ENCODE peak calls at places on chromosomes 7 and 10, in seven cellular contexts. E is choroid plexus epithelial cell, C is pancreas, L is osteocyte, I is fibroblast of lung, G is Peyer's patch, M is MCF 10A. X is an unnamed sample.

GRCh38 chr10:99539120-99539519 is 6.4 kb downstream of the NKX2-3 start:
- DNase-seq in C (no peak), G (no peak), I (no peak), E (no peak), M (no peak), L (no peak), X (no peak)

GRCh38 chr7:91899563-91899962 is 19.1 kb upstream of the MTERF1 start:
- DNase-seq in C (no peak), E (no peak), L (no peak), M (no peak), G (no peak), I (no peak), X (no peak)

GRCh38 chr7:82007315-82007714 is 237.5 kb upstream of the HGF start:
- DNase-seq in L (no peak), E (no peak), M (no peak), I (no peak), C (no peak), G (no peak), X (no peak)

GRCh38 chr10:21497177-21497807 is 28.2 kb downstream of the SKIDA1 start:
- DNase-seq in M (peak), I (peak), C (peak), E (peak), L (peak), G (no peak), X (no peak)

GRCh38 chr7:526474-527034 is 6.9 kb upstream of the PDGFA start:
- DNase-seq in I (no peak), G (no peak), M (peak), E (no peak), L (no peak), C (no peak), X (no peak)

GRCh38 chr7:84913731-84914130 is 273.1 kb downstream of the SEMA3D start:
- DNase-seq in E (peak), L (no peak), M (peak), G (no peak), I (peak), C (no peak), X (peak)

GRCh38 chr10:124743188-124744046 is 761 bp downstream of the FAM53B start:
- DNase-seq in G (no peak), C (peak), L (no peak), M (peak), I (peak), E (peak), X (no peak)

GRCh38 chr10:49055231-49055850 is 60.0 kb downstream of the VSTM4 start:
- DNase-seq in G (no peak), L (no peak), I (no peak), E (no peak), C (no peak), M (peak), X (peak)

GRCh38 chr10:91247360-91248111 is 27.1 kb downstream of the PCGF5 start:
- DNase-seq in M (peak), L (no peak), G (no peak), E (peak), I (peak), C (no peak), X (no peak)

GRCh38 chr10:78567680-78568453 is 500.9 kb upstream of the ZMIZ1 start:
- DNase-seq in G (no peak), E (no peak), M (no peak), C (no peak), L (no peak), I (no peak), X (no peak)

GRCh38 chr7:51046482-51046881 is 263.8 kb upstream of the GRB10 start:
- DNase-seq in E (no peak), G (no peak), C (no peak), M (no peak), I (no peak), L (peak), X (no peak)

GRCh38 chr7:79897166-79897565 is 237.5 kb upstream of the GNAI1 start:
- DNase-seq in L (no peak), C (no peak), E (no peak), M (no peak), G (no peak), I (no peak), X (no peak)

GRCh38 chr10:84743483-84743882 is 415.1 kb downstream of the CCSER2 start:
- DNase-seq in I (no peak), G (no peak), M (peak), E (peak), L (no peak), C (no peak), X (no peak)
- TF ChIP-seq CTCF in I (no peak), G (no peak), M (peak), E (peak), L (peak), C (no peak), X (no peak)

DNA sequence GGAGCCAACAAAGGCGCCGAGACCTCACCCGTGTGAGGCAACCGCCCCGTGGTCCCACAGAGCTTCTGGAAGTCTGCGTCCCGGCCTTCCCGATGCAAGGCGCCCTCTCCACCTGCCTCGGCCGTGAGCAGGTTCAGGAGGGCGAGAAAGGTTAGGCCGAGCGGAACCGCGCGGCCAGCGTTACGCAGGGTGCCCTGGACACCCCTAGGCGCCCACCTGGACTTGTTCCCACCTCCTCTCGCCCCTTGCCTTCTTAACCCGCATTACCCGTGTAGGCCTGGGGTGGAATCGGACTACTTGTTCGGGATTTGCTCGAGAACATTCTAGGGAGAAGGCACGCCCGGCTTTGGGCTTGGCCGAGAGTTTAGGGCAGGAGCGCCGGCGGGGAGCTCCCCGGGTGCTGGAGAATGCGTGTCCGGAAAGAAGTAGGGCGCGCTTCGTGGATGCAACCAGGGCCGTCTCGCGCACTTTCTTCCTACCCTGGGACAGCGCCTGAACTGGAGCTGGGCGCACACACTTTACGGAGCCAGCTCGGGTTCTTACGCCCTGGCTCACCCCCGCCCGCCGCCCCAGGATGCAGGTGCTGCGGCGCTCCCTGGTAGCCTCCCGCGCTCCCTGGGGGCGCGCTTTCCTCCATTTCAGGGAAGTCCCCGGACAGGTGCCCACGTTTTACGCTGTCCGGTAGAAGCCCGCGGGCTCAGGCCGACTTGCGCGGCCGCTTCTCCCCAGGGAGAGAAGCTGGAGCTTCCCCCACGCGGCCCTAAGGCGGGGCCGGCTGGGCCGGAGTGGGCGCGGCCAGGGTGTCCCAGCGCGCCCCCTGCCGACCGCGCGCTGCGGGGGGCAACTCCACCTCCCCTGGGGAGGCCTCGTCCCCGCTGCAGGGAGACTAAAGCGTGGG is 74.5 kb downstream of the INSIG1 start:
- DNase-seq in C (no peak), E (no peak), I (no peak), G (no peak), M (no peak), L (no peak), X (no peak)
- TF ChIP-seq CTCF in C (peak), E (no peak), I (no peak), G (peak), M (no peak), L (peak), X (peak)

GRCh38 chr10:76428541-76429330 is 997.3 kb downstream of the LRMDA start:
- DNase-seq in L (no peak), G (no peak), E (peak), C (no peak), M (peak), I (peak), X (peak)

GRCh38 chr10:76420725-76421124 is 989.3 kb downstream of the LRMDA start:
- DNase-seq in C (no peak), M (no peak), L (no peak), I (no peak), E (no peak), G (no peak), X (no peak)

DNA sequence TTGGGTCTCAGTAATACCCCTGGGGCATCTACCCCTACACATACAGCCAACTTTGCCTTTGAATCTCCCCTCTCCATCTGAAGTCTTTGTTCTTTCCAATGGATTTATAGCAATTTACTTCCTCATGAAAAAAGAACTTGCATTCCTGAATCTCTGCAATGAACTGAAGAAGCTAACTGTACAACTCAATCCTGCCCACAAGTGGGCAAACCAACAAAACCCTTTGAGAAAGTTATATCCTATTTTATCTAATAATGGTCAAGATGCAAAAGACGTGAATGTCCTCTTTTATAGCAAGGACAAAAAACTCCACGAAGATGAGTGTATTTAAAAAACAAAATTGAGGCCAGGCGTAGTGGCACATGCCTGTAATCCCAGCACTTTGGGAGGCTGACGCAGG is 991.3 kb downstream of the LRMDA start:
- DNase-seq in L (no peak), E (no peak), M (no peak), I (no peak), C (no peak), G (no peak), X (no peak)
- TF ChIP-seq CTCF in L (peak), E (no peak), M (no peak), I (no peak), C (no peak), G (no peak), X (peak)

GRCh38 chr10:44885710-44886109 is 25.4 kb upstream of the TMEM72 start:
- DNase-seq in I (no peak), E (no peak), M (no peak), L (no peak), C (no peak), G (no peak), X (no peak)
- TF ChIP-seq CTCF in I (no peak), E (no peak), M (no peak), L (no peak), C (no peak), G (no peak), X (no peak)

GRCh38 chr7:130353196-130353595 is 8.6 kb downstream of the CPA5 start:
- DNase-seq in E (no peak), G (no peak), M (no peak), I (no peak), L (no peak), C (no peak), X (no peak)
- TF ChIP-seq CTCF in E (no peak), G (no peak), M (no peak), I (no peak), L (no peak), C (no peak), X (no peak)

GRCh38 chr7:157875230-157876179 is 538.7 kb downstream of the DNAJB6 start:
- DNase-seq in I (no peak), C (no peak), L (no peak), E (peak), M (no peak), G (no peak), X (no peak)
- TF ChIP-seq CTCF in I (no peak), C (peak), L (peak), E (peak), M (peak), G (no peak), X (no peak)

DNA sequence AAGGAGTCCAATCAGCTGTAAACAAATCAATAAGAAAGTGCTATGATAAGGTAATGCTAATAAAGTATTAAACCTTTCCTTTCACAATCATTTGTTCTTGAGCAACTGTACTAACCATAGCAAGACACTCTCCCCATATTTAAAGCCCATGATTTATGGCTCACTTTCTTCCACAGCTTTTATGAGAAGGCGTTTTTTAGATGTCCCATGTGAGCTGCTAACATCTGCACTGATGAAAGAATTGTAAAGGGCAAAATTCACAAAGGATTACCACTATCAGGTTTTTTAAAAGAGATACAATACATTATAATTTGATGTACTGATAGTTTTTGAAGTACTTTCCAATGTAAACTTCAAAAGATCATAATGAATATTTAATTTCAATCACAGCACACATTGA is 75.7 kb downstream of the RNLS start:
- DNase-seq in L (no peak), G (no peak), E (no peak), I (no peak), M (no peak), C (no peak), X (no peak)
- TF ChIP-seq CTCF in L (no peak), G (no peak), E (no peak), I (no peak), M (no peak), C (no peak), X (no peak)

DNA sequence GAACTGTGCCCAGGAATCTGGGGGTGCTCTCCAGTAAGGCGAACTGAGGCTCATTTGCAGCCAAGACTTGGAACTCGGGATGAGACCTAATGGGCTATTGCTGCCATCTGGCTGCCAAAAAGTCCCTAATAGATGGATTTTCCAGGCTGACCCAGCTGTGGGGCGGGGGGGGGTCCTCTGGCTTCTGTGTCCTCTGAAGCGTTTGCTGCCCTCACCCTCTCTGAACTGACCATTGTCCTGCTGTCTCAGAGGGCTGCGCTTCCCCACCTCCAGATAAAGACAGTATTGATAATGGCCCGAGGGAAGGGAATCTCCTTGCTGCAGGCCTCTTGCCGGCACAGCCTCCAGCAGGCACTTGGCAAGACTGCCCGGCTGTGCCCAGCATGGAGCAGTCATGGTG is 46.6 kb downstream of the CLEC2L start:
- DNase-seq in C (no peak), L (no peak), M (no peak), I (no peak), G (no peak), E (peak), X (no peak)
- TF ChIP-seq CTCF in C (no peak), L (peak), M (no peak), I (no peak), G (no peak), E (peak), X (no peak)

X was measured in AG09319.